ENCODE peak calls at places on chromosomes 6 and 20, in nine cellular contexts. F is GM12878; M is HTR-8/SVneo; G is AG09319; Y is activated CD8-positive, alpha-beta T cell treated with anti-CD3 and anti-CD28 coated beads, Interleukin-2, amount 10 ng/mL, durations not matched to agents 7 days and 5 days; X is neural crest cell; O is activated gamma-delta T cell treated with Interleukin-2 at 50 U/mL for 16 hours; D is sciatic nerve; W is NCI-H1436 treated with DMSO at 0.1 percent for 48 hours. E is an unnamed sample.

GRCh38 chr6:23320588-23320987 is 751.2 kb downstream of the HDGFL1 start:
- DNase-seq in F (no peak), M (no peak), G (no peak), Y (no peak), X (no peak), O (no peak), D (no peak), W (no peak), E (no peak)

GRCh38 chr20:48783533-48784272 is 44.1 kb downstream of the PREX1 start:
- DNase-seq in F (no peak), M (no peak), G (no peak), Y (peak; percentile 62), X (no peak), O (no peak), D (no peak), W (no peak), E (peak; percentile 54)

GRCh38 chr6:135212935-135213334 is 31.8 kb downstream of the MYB start:
- DNase-seq in F (no peak), M (peak; percentile 48), G (no peak), Y (peak; percentile 38), X (no peak), O (no peak), D (no peak), W (no peak), E (peak; percentile 15)

GRCh38 chr6:8195040-8195713 is 92.8 kb upstream of the EEF1E1 start:
- DNase-seq in F (no peak), M (no peak), G (no peak), Y (no peak), X (no peak), O (no peak), D (no peak), W (no peak), E (no peak)

GRCh38 chr6:115415378-115415777 is 645.3 kb downstream of the FRK start:
- DNase-seq in F (no peak), M (no peak), G (no peak), Y (no peak), X (no peak), O (no peak), D (no peak), W (no peak), E (no peak)

GRCh38 chr20:54132612-54133433 is 41.0 kb downstream of the CYP24A1 start:
- DNase-seq in F (no peak), M (peak; percentile 93), G (peak; percentile 97), Y (no peak), X (no peak), O (no peak), D (no peak), W (no peak), E (peak; percentile 92)

GRCh38 chr6:46011241-46012085 is 4.2 kb downstream of the CLIC5 start:
- DNase-seq in F (peak; percentile 71), M (no peak), G (no peak), Y (peak; percentile 86), X (no peak), O (peak; percentile 65), D (no peak), W (no peak), E (no peak)

GRCh38 chr6:151765444-151765886 is 42.0 kb upstream of the ESR1 start:
- DNase-seq in F (no peak), M (peak; percentile 61), G (peak; percentile 65), Y (peak; percentile 68), X (peak; percentile 46), O (peak; percentile 18), D (no peak), W (no peak), E (peak; percentile 88)

GRCh38 chr6:138844203-138844602 is 48.3 kb downstream of the ECT2L start:
- DNase-seq in F (no peak), M (no peak), G (peak; percentile 23), Y (no peak), X (no peak), O (no peak), D (no peak), W (no peak), E (peak; percentile 91)

GRCh38 chr6:45493761-45494160 is 116.0 kb upstream of the SUPT3H start:
- DNase-seq in F (no peak), M (no peak), G (no peak), Y (no peak), X (no peak), O (no peak), D (no peak), W (no peak), E (no peak)

GRCh38 chr6:36349240-36349639 is 12.6 kb upstream of the BNIP5 start:
- DNase-seq in F (no peak), M (no peak), G (no peak), Y (no peak), X (no peak), O (peak; percentile 14), D (no peak), W (peak; percentile 80), E (no peak)

GRCh38 chr6:32685603-32686002 is 19.1 kb upstream of the HLA-DQB1 start:
- DNase-seq in F (peak; percentile 95), M (no peak), G (no peak), Y (peak; percentile 64), X (no peak), O (peak; percentile 36), D (no peak), W (no peak), E (no peak)

E was measured in astrocyte of the hippocampus.